ENCODE peak calls at places on chromosomes 1 and 21, in six cellular contexts. One of them, this sample, is unnamed.

GRCh38 chr1:244029137-244029536 is 21.9 kb upstream of the ZBTB18 start:
- DNase-seq in HCT116: no peak
- DNase-seq in H1: no peak
- DNase-seq in HepG2: no peak
- DNase-seq in GM12878: no peak
- DNase-seq in K562: no peak
- DNase-seq in this sample: no peak

GRCh38 chr1:85584923-85585322 is 4.4 kb downstream of the CCN1 start:
- DNase-seq in GM12878: no peak
- DNase-seq in HepG2: no peak
- DNase-seq in H1: no peak
- DNase-seq in HCT116: no peak
- DNase-seq in K562: no peak
- DNase-seq in this sample: no peak

GRCh38 chr21:46662367-46662654 is 26.8 kb downstream of the PRMT2 start:
- DNase-seq in HepG2: no peak
- DNase-seq in HCT116: no peak
- DNase-seq in GM12878: no peak
- DNase-seq in K562: no peak
- DNase-seq in H1: no peak
- DNase-seq in this sample: no peak

GRCh38 chr1:184210048-184210447 is 158.5 kb downstream of the TSEN15 start:
- DNase-seq in HCT116: no peak
- DNase-seq in GM12878: no peak
- DNase-seq in HepG2: no peak
- DNase-seq in H1: no peak
- DNase-seq in K562: no peak
- DNase-seq in this sample: no peak

GRCh38 chr1:36134805-36135339 is 9.8 kb upstream of the COL8A2 start:
- DNase-seq in K562: peak
- DNase-seq in H1: no peak
- DNase-seq in HepG2: peak
- DNase-seq in GM12878: no peak
- DNase-seq in HCT116: no peak
- DNase-seq in this sample: peak

GRCh38 chr1:109659997-109660755 is 4.3 kb downstream of the GSTM4 start:
- DNase-seq in HepG2: peak
- DNase-seq in K562: no peak
- DNase-seq in HCT116: no peak
- DNase-seq in GM12878: no peak
- DNase-seq in H1: no peak
- DNase-seq in this sample: no peak

GRCh38 chr21:46126321-46127238 is 28.7 kb downstream of the COL6A2 start:
- DNase-seq in GM12878: no peak
- DNase-seq in K562: no peak
- DNase-seq in HepG2: no peak
- DNase-seq in HCT116: no peak
- DNase-seq in H1: no peak
- DNase-seq in this sample: no peak

GRCh38 chr1:206725053-206725963 is 40.6 kb downstream of the MAPKAPK2 start:
- DNase-seq in K562: peak
- DNase-seq in GM12878: no peak
- DNase-seq in H1: no peak
- DNase-seq in HCT116: peak
- DNase-seq in HepG2: peak
- DNase-seq in this sample: peak

GRCh38 chr1:71719330-71719729 is 563.0 kb downstream of the NEGR1 start:
- DNase-seq in H1: no peak
- DNase-seq in GM12878: no peak
- DNase-seq in K562: no peak
- DNase-seq in HepG2: no peak
- DNase-seq in HCT116: no peak
- DNase-seq in this sample: no peak

GRCh38 chr1:182589520-182589919 is 464 bp upstream of the RNASEL start:
- DNase-seq in K562: no peak
- DNase-seq in HepG2: no peak
- DNase-seq in H1: no peak
- DNase-seq in HCT116: no peak
- DNase-seq in GM12878: no peak
- DNase-seq in this sample: no peak

GRCh38 chr1:234408757-234409156 is 35.5 kb downstream of the COA6 start:
- DNase-seq in H1: no peak
- DNase-seq in HCT116: no peak
- DNase-seq in K562: no peak
- DNase-seq in GM12878: no peak
- DNase-seq in HepG2: no peak
- DNase-seq in this sample: no peak
- TF ChIP-seq JUND in H1: no peak
- TF ChIP-seq JUND in HCT116: no peak
- TF ChIP-seq JUND in K562: no peak
- TF ChIP-seq JUND in GM12878: no peak
- TF ChIP-seq JUND in HepG2: no peak
- TF ChIP-seq JUND in this sample: no peak

GRCh38 chr1:170537798-170538503 is 6.0 kb downstream of the GORAB start:
- DNase-seq in K562: no peak
- DNase-seq in HCT116: no peak
- DNase-seq in HepG2: peak
- DNase-seq in H1: no peak
- DNase-seq in GM12878: no peak
- DNase-seq in this sample: no peak
- TF ChIP-seq JUND in K562: no peak
- TF ChIP-seq JUND in HCT116: no peak
- TF ChIP-seq JUND in HepG2: no peak
- TF ChIP-seq JUND in H1: no peak
- TF ChIP-seq JUND in GM12878: no peak
- TF ChIP-seq JUND in this sample: no peak

GRCh38 chr21:44505673-44506278 is 34.2 kb downstream of the KRTAP10-1 start:
- DNase-seq in HCT116: no peak
- DNase-seq in GM12878: no peak
- DNase-seq in HepG2: peak
- DNase-seq in K562: no peak
- DNase-seq in H1: no peak
- DNase-seq in this sample: no peak

GRCh38 chr21:44507673-44508425 is 32.1 kb downstream of the KRTAP10-1 start:
- DNase-seq in K562: no peak
- DNase-seq in H1: no peak
- DNase-seq in HepG2: no peak
- DNase-seq in GM12878: no peak
- DNase-seq in HCT116: no peak
- DNase-seq in this sample: no peak

GRCh38 chr21:44508426-44508710 is 31.6 kb downstream of the KRTAP10-1 start:
- DNase-seq in GM12878: no peak
- DNase-seq in H1: no peak
- DNase-seq in HepG2: no peak
- DNase-seq in K562: no peak
- DNase-seq in HCT116: no peak
- DNase-seq in this sample: no peak

GRCh38 chr21:44508711-44509445 is 31.1 kb downstream of the KRTAP10-1 start:
- DNase-seq in HepG2: no peak
- DNase-seq in HCT116: no peak
- DNase-seq in GM12878: no peak
- DNase-seq in H1: no peak
- DNase-seq in K562: no peak
- DNase-seq in this sample: no peak

DNA sequence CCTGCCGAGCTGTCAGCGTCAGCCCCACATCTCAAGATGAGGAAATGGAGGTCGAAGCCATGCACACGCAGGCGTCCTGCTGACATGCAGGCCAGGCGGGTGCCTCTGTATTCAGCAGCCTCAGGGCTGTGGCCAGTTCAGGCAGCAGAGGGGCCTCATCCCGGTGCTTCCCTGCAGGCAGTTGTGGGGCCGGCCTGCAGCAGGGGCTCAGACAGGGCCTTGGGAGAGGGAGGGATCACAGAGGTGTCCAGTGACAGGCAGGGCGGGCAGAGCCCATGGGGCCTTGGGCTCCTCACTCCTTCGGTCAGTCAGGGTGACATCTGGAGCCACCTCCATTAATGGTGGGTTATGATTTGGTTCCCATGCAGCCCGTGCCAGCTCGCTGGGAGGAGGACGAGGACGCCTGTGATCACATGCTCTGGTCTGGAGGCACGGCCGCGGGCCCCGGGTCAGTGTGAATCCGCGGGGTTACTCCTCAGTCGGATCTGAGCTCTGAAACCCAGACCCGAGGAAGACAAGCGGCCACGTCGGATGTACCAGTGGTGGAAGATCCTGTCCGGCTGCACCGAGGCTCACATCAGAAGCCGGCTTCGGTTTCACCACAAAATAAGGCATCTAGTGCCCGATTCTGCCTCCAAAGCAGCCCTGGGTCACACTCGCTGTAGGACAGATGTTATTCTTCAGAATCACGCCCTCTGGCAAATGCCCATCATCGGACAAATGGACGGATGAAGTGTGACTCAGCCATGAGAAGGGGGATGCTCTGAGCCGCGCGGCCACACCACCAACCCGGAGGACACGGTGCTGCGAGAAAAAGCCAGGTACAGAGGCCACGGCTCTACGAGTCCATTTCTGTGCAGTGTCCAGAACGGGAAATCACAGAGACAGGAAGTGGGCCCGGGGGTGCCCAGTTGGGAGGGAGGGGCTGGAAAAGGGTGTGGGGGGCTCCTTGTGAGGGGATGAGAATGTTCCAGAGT is 33.4 kb downstream of the KRTAP10-1 start:
- DNase-seq in H1: no peak
- DNase-seq in GM12878: no peak
- DNase-seq in HepG2: peak
- DNase-seq in HCT116: no peak
- DNase-seq in K562: no peak
- DNase-seq in this sample: no peak
- TF ChIP-seq JUND in H1: no peak
- TF ChIP-seq JUND in GM12878: no peak
- TF ChIP-seq JUND in HepG2: no peak
- TF ChIP-seq JUND in HCT116: no peak
- TF ChIP-seq JUND in K562: no peak
- TF ChIP-seq JUND in this sample: no peak

DNA sequence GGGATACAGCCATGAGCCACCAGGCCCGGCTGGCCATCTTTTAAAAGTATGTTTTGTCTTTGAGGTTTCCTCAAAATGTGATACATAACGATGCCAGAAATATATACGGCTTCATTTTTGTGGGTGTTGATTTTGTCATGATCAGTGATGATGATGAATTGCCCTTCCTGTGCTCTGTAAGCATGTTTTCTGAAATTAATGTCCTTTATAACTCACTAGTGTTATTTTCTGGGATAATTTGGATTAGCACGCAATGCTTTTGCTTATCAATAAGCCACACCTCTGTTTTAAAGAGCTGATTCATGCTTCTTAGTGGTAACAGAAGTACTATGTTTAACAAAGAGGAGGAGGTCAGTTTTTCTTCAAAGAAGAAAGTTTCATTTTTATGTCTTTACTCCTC is 25.6 kb downstream of the PHACTR4 start:
- DNase-seq in H1: no peak
- DNase-seq in HCT116: no peak
- DNase-seq in GM12878: no peak
- DNase-seq in HepG2: no peak
- DNase-seq in K562: peak
- DNase-seq in this sample: no peak
- TF ChIP-seq JUND in H1: no peak
- TF ChIP-seq JUND in HCT116: no peak
- TF ChIP-seq JUND in GM12878: no peak
- TF ChIP-seq JUND in HepG2: no peak
- TF ChIP-seq JUND in K562: no peak
- TF ChIP-seq JUND in this sample: no peak

This sample was measured in T47D.